ENCODE peak calls at places on chromosomes 11 and 22, in eight cellular contexts. One of them, this sample, is unnamed.

GRCh38 chr11:99020324-99021225 is at the start of gene CNTN5:
- DNase-seq in GM10248: peak
- DNase-seq in choroid plexus epithelial cell: peak
- DNase-seq in AG04450: no peak
- DNase-seq in fibroblast of mammary gland: peak
- DNase-seq in ascending aorta: no peak
- DNase-seq in A549: peak
- DNase-seq in endothelial cell: peak
- DNase-seq in this sample: no peak

GRCh38 chr11:106399075-106399500 is 321.6 kb downstream of the AASDHPPT start:
- DNase-seq in ascending aorta: no peak
- DNase-seq in A549: peak
- DNase-seq in GM10248: no peak
- DNase-seq in choroid plexus epithelial cell: peak
- DNase-seq in endothelial cell: no peak
- DNase-seq in fibroblast of mammary gland: peak
- DNase-seq in AG04450: peak
- DNase-seq in this sample: peak

GRCh38 chr11:16956538-16957153 is 57.6 kb downstream of the PLEKHA7 start:
- DNase-seq in ascending aorta: no peak
- DNase-seq in endothelial cell: no peak
- DNase-seq in A549: no peak
- DNase-seq in GM10248: no peak
- DNase-seq in fibroblast of mammary gland: no peak
- DNase-seq in choroid plexus epithelial cell: no peak
- DNase-seq in AG04450: no peak
- DNase-seq in this sample: no peak

GRCh38 chr22:23697031-23697970 is 6.5 kb downstream of the RGL4 start:
- DNase-seq in AG04450: no peak
- DNase-seq in A549: no peak
- DNase-seq in ascending aorta: no peak
- DNase-seq in fibroblast of mammary gland: no peak
- DNase-seq in GM10248: no peak
- DNase-seq in endothelial cell: no peak
- DNase-seq in choroid plexus epithelial cell: no peak
- DNase-seq in this sample: no peak

GRCh38 chr22:24483966-24484545 is 11.1 kb upstream of the UPB1 start:
- DNase-seq in fibroblast of mammary gland: no peak
- DNase-seq in GM10248: no peak
- DNase-seq in A549: no peak
- DNase-seq in choroid plexus epithelial cell: peak
- DNase-seq in ascending aorta: no peak
- DNase-seq in endothelial cell: no peak
- DNase-seq in AG04450: no peak
- DNase-seq in this sample: no peak

GRCh38 chr22:41873391-41873790 is 40.5 kb downstream of the SREBF2 start:
- DNase-seq in GM10248: no peak
- DNase-seq in AG04450: no peak
- DNase-seq in A549: no peak
- DNase-seq in endothelial cell: no peak
- DNase-seq in choroid plexus epithelial cell: no peak
- DNase-seq in ascending aorta: no peak
- DNase-seq in fibroblast of mammary gland: no peak
- DNase-seq in this sample: no peak

GRCh38 chr11:77590194-77590591 is 440 bp downstream of the AQP11 start:
- DNase-seq in A549: peak
- DNase-seq in fibroblast of mammary gland: peak
- DNase-seq in AG04450: no peak
- DNase-seq in endothelial cell: peak
- DNase-seq in ascending aorta: no peak
- DNase-seq in choroid plexus epithelial cell: peak
- DNase-seq in GM10248: peak
- DNase-seq in this sample: no peak

GRCh38 chr22:17434856-17435255 is 65.6 kb downstream of the CECR2 start:
- DNase-seq in endothelial cell: no peak
- DNase-seq in GM10248: no peak
- DNase-seq in ascending aorta: no peak
- DNase-seq in A549: no peak
- DNase-seq in choroid plexus epithelial cell: peak
- DNase-seq in AG04450: no peak
- DNase-seq in fibroblast of mammary gland: peak
- DNase-seq in this sample: no peak

DNA sequence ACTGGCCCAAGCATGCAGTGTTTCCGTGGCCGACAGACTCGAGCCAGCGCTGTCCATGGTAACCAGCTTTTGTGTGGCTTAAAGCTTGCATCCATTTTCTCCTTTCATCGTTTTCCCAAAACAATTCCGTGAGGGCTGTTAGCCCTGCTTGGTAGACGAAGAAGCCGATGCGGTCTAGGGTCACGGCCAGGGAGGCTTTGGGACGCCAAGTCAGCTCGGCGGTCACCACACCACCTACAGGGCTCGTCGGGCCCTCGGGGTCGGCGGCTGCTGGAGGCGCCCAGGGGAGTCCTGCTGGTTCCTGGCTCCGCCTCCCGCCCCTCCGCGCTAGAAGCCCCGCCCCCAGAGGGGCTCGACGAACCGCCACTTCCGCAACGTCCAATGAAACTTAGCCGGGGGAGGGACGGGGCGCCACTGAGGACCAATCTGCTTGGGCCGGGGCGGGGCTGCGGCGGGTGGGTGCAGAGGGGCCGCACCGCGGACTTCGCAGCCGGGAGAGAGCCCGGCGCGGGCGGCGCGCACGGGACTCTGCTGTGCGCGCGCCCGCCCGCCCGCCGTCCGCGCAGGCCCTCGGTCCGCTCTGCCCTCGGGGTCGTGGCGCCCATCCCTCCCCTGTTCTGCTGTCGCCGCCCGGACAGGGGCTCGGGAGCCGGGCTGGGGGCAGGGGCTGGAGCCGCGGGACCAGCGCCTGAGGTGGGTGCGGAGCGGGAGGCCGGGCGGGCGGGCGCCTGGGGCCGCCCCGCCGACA is at the start of gene TIGD3:
- DNase-seq in GM10248: peak
- DNase-seq in choroid plexus epithelial cell: peak
- DNase-seq in A549: peak
- DNase-seq in ascending aorta: peak
- DNase-seq in AG04450: peak
- DNase-seq in endothelial cell: peak
- DNase-seq in fibroblast of mammary gland: peak
- DNase-seq in this sample: peak
- TF ChIP-seq CTCF in GM10248: no peak
- TF ChIP-seq CTCF in choroid plexus epithelial cell: no peak
- TF ChIP-seq CTCF in A549: no peak
- TF ChIP-seq CTCF in ascending aorta: no peak
- TF ChIP-seq CTCF in AG04450: no peak
- TF ChIP-seq CTCF in endothelial cell: no peak
- TF ChIP-seq CTCF in fibroblast of mammary gland: no peak
- TF ChIP-seq CTCF in this sample: no peak

GRCh38 chr11:83219095-83219494 is 25.6 kb downstream of the ANKRD42 start:
- DNase-seq in A549: no peak
- DNase-seq in endothelial cell: peak
- DNase-seq in GM10248: no peak
- DNase-seq in AG04450: no peak
- DNase-seq in fibroblast of mammary gland: peak
- DNase-seq in choroid plexus epithelial cell: peak
- DNase-seq in ascending aorta: no peak
- DNase-seq in this sample: no peak
- TF ChIP-seq CTCF in A549: peak
- TF ChIP-seq CTCF in endothelial cell: no peak
- TF ChIP-seq CTCF in GM10248: no peak
- TF ChIP-seq CTCF in AG04450: peak
- TF ChIP-seq CTCF in fibroblast of mammary gland: peak
- TF ChIP-seq CTCF in choroid plexus epithelial cell: peak
- TF ChIP-seq CTCF in ascending aorta: no peak
- TF ChIP-seq CTCF in this sample: no peak

DNA sequence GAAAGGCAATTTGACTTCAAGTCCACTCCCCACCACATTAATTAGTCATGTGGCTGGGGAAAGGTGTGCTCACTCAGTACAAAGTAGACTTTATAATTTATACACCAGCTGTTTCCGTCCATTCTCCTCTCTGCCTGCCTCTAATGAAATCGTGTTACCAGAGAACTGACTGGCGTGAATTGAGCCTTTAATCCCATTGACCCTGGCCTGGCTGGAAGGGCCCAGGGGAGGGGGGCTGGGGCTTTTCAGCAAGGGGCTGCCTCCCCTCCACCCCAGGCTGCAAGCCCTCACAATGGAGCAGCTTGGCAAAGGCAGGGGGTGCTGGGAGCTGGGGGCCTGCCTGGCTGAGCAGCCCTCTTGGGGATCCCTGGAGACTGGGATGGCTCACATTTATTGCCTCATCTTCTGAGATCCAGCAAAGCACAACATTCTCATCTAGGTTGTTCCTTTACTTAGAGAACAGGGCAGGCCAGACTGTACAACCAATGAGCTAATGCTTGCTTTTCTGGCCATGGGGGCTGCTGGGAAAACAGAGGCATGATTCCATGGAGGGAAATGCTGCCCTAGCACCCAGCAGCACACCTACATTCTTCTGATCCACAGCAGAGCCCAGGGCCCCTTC is 25.9 kb upstream of the LMO1 start:
- DNase-seq in AG04450: no peak
- DNase-seq in ascending aorta: no peak
- DNase-seq in GM10248: no peak
- DNase-seq in choroid plexus epithelial cell: no peak
- DNase-seq in A549: no peak
- DNase-seq in fibroblast of mammary gland: peak
- DNase-seq in endothelial cell: no peak
- DNase-seq in this sample: no peak
- TF ChIP-seq CTCF in AG04450: no peak
- TF ChIP-seq CTCF in ascending aorta: no peak
- TF ChIP-seq CTCF in GM10248: no peak
- TF ChIP-seq CTCF in choroid plexus epithelial cell: no peak
- TF ChIP-seq CTCF in A549: no peak
- TF ChIP-seq CTCF in fibroblast of mammary gland: no peak
- TF ChIP-seq CTCF in endothelial cell: no peak
- TF ChIP-seq CTCF in this sample: no peak

GRCh38 chr22:50141891-50142363 is 28.6 kb upstream of the PANX2 start:
- DNase-seq in AG04450: peak
- DNase-seq in ascending aorta: no peak
- DNase-seq in GM10248: no peak
- DNase-seq in A549: no peak
- DNase-seq in fibroblast of mammary gland: no peak
- DNase-seq in endothelial cell: peak
- DNase-seq in choroid plexus epithelial cell: peak
- DNase-seq in this sample: no peak
- TF ChIP-seq CTCF in AG04450: peak
- TF ChIP-seq CTCF in ascending aorta: no peak
- TF ChIP-seq CTCF in GM10248: no peak
- TF ChIP-seq CTCF in A549: no peak
- TF ChIP-seq CTCF in fibroblast of mammary gland: no peak
- TF ChIP-seq CTCF in endothelial cell: no peak
- TF ChIP-seq CTCF in choroid plexus epithelial cell: peak
- TF ChIP-seq CTCF in this sample: no peak

GRCh38 chr11:61874460-61874809 is 16.9 kb downstream of the FADS3 start:
- DNase-seq in A549: no peak
- DNase-seq in endothelial cell: no peak
- DNase-seq in fibroblast of mammary gland: no peak
- DNase-seq in AG04450: no peak
- DNase-seq in GM10248: no peak
- DNase-seq in choroid plexus epithelial cell: no peak
- DNase-seq in ascending aorta: no peak
- DNase-seq in this sample: no peak

GRCh38 chr11:61873588-61874459 is 17.5 kb downstream of the FADS3 start:
- DNase-seq in fibroblast of mammary gland: no peak
- DNase-seq in endothelial cell: no peak
- DNase-seq in GM10248: no peak
- DNase-seq in AG04450: no peak
- DNase-seq in ascending aorta: no peak
- DNase-seq in choroid plexus epithelial cell: no peak
- DNase-seq in A549: no peak
- DNase-seq in this sample: no peak

GRCh38 chr11:61872935-61873565 is 18.3 kb downstream of the FADS3 start:
- DNase-seq in AG04450: no peak
- DNase-seq in A549: no peak
- DNase-seq in fibroblast of mammary gland: no peak
- DNase-seq in choroid plexus epithelial cell: no peak
- DNase-seq in endothelial cell: no peak
- DNase-seq in ascending aorta: no peak
- DNase-seq in GM10248: no peak
- DNase-seq in this sample: no peak

GRCh38 chr11:61879152-61879551 is 12.2 kb downstream of the FADS3 start:
- DNase-seq in A549: no peak
- DNase-seq in endothelial cell: no peak
- DNase-seq in fibroblast of mammary gland: no peak
- DNase-seq in ascending aorta: no peak
- DNase-seq in GM10248: no peak
- DNase-seq in AG04450: no peak
- DNase-seq in choroid plexus epithelial cell: no peak
- DNase-seq in this sample: no peak

DNA sequence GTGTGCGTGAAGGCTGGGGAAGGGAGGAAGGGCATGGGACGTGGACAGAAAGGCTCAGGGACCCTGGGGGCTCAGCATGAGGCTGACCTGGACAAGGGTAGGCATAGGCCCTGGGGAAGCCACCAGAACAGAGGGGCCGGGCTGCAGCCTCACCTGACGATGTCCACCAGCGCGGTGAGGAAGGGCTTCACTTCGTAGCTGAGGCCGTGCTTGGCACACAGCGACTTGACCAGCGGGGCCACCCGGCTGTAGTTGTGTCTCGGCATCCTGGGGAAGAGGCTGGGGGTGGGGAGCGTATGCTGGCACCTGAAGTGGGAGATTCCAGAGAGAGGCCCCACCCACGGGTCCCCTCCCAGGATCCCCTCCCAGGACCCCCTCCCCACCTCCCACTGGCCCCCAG is 15.6 kb downstream of the FADS3 start:
- DNase-seq in AG04450: no peak
- DNase-seq in GM10248: no peak
- DNase-seq in fibroblast of mammary gland: no peak
- DNase-seq in ascending aorta: no peak
- DNase-seq in choroid plexus epithelial cell: no peak
- DNase-seq in endothelial cell: no peak
- DNase-seq in A549: no peak
- DNase-seq in this sample: no peak
- TF ChIP-seq CTCF in AG04450: no peak
- TF ChIP-seq CTCF in GM10248: no peak
- TF ChIP-seq CTCF in fibroblast of mammary gland: no peak
- TF ChIP-seq CTCF in ascending aorta: no peak
- TF ChIP-seq CTCF in choroid plexus epithelial cell: no peak
- TF ChIP-seq CTCF in endothelial cell: no peak
- TF ChIP-seq CTCF in A549: no peak
- TF ChIP-seq CTCF in this sample: no peak

GRCh38 chr11:75814686-75815344 is at the start of gene UVRAG:
- DNase-seq in GM10248: peak
- DNase-seq in AG04450: peak
- DNase-seq in endothelial cell: peak
- DNase-seq in A549: peak
- DNase-seq in ascending aorta: peak
- DNase-seq in choroid plexus epithelial cell: peak
- DNase-seq in fibroblast of mammary gland: peak
- DNase-seq in this sample: peak
- TF ChIP-seq CTCF in GM10248: no peak
- TF ChIP-seq CTCF in AG04450: no peak
- TF ChIP-seq CTCF in endothelial cell: no peak
- TF ChIP-seq CTCF in A549: no peak
- TF ChIP-seq CTCF in ascending aorta: no peak
- TF ChIP-seq CTCF in choroid plexus epithelial cell: peak
- TF ChIP-seq CTCF in fibroblast of mammary gland: peak
- TF ChIP-seq CTCF in this sample: no peak